ENCODE peak calls at places on chromosomes 4 and X, in six cellular contexts. V is CD4-positive, alpha-beta T cell; G is IMR-90; W is retinal pigment epithelial cell; D is astrocyte of the spinal cord; R is OCI-LY7. H is an unnamed sample.

GRCh38 chr4:61817071-61817470 is 616.9 kb downstream of the ADGRL3 start:
- DNase-seq in G (no peak), D (no peak), V (no peak), W (no peak), R (no peak), H (no peak)

GRCh38 chr4:153393397-153393796 is 48.9 kb downstream of the MND1 start:
- DNase-seq in V (no peak), G (peak), R (no peak), D (peak), W (peak), H (no peak)

GRCh38 chr4:142265536-142265935 is 580.6 kb downstream of the INPP4B start:
- DNase-seq in D (peak), G (peak), R (no peak), W (peak), V (no peak), H (no peak)

GRCh38 chr4:52606766-52607165 is 52.3 kb downstream of the USP46 start:
- DNase-seq in W (no peak), R (no peak), D (peak), V (no peak), G (peak), H (no peak)

GRCh38 chr4:98674404-98675173 is 16.2 kb upstream of the TSPAN5 start:
- DNase-seq in D (no peak), V (no peak), R (no peak), W (no peak), G (peak), H (no peak)

GRCh38 chr4:115866364-115866896 is 753.0 kb upstream of the NDST4 start:
- DNase-seq in W (no peak), D (no peak), V (no peak), G (no peak), R (no peak), H (no peak)

GRCh38 chr4:158769175-158769831 is 477 bp downstream of the FNIP2 start:
- DNase-seq in D (no peak), V (peak), R (no peak), W (no peak), G (no peak), H (peak)

GRCh38 chr4:139279723-139280620 is at the start of gene MGARP:
- DNase-seq in D (no peak), V (no peak), R (no peak), W (no peak), G (peak), H (no peak)

GRCh38 chr4:56863441-56864129 is 42.1 kb upstream of the SPINK2 start:
- DNase-seq in G (peak), R (no peak), V (no peak), W (no peak), D (no peak), H (no peak)

GRCh38 chrX:123846598-123847038 is 13.2 kb upstream of the XIAP start:
- DNase-seq in G (peak), W (no peak), D (peak), R (no peak), V (no peak), H (no peak)

GRCh38 chr4:52588771-52589591 is 70.1 kb downstream of the USP46 start:
- DNase-seq in R (no peak), G (peak), D (peak), V (no peak), W (no peak), H (no peak)

GRCh38 chrX:67613366-67613765 is 69.5 kb downstream of the AR start:
- DNase-seq in D (no peak), R (no peak), V (no peak), W (no peak), G (peak), H (no peak)

GRCh38 chr4:91734682-91735081 is 569.1 kb upstream of the GRID2 start:
- DNase-seq in G (no peak), W (no peak), R (no peak), V (no peak), D (no peak), H (no peak)

GRCh38 chrX:133215747-133216146 is 2.4 kb downstream of the TFDP3 start:
- DNase-seq in D (peak), W (no peak), R (peak), V (no peak), G (peak), H (peak)

GRCh38 chr4:54493862-54494261 is 163.9 kb upstream of the KIT start:
- DNase-seq in V (no peak), D (peak), R (no peak), G (peak), W (no peak), H (no peak)

GRCh38 chr4:79597266-79597665 is 189.2 kb upstream of the GK2 start:
- DNase-seq in D (peak), V (no peak), G (peak), W (no peak), R (no peak), H (no peak)

DNA sequence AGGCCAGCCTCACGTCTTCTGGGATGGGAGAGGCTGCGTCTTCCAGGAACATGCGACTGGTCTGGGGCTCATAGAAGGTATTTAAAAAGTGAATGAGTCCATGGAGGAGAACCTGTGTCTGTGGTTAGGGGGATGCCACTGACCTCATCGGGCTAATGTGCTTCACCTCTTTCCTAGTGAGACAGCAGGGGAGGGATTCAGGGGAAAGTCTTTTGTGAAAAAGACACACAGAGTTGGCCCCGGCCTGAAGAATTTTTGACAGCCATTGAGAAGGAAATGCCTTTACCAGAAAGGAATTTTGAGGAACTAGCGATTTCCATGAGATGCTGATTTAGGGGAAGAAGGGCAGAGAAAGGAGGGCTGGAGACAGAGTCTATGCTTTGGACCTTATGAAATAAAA is 11.0 kb upstream of the C4orf50 start:
- DNase-seq in D (no peak), G (no peak), R (no peak), W (no peak), V (no peak), H (no peak)
- TF ChIP-seq CTCF in D (no peak), G (no peak), R (no peak), W (no peak), V (no peak), H (no peak)

DNA sequence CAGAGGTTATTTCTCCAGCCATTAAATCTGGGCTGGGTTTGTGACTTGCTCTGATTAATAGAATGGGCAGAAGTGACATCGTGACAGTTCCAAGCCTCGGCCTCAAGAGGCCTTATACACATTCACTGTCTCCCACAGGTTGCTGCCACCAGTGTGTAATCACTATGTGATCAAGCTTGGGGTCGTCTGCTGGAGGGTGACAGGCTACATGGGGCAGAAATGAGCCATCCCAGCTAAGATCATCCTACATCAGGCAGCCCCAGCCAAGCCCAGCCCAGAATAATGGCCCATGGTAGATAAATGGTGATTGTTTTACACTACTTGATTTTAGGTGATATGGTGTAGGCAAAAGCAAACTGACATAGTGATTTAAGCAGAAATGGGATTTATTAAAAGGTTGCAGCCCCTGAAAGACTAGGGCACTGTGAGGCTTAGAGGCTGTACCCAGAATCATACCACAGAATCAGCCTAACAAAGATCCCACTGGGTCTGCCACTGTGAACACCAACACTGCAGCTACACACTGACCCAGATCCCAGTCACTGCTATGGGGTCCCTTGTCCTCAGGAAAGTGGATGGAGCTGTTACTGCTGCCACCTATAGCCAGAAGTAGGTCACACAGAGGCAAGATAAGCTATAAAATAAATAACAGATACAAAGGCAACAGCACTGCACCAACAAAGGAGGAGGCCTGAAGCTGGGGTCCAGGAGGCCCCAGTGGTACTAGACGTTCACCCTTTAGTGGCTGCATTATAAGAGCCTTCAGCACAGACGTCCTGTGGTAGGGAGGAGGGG is 159.6 kb upstream of the RBPJ start:
- DNase-seq in V (no peak), R (peak), D (no peak), G (no peak), W (no peak), H (no peak)
- TF ChIP-seq CTCF in V (no peak), R (peak), D (peak), G (peak), W (peak), H (no peak)

DNA sequence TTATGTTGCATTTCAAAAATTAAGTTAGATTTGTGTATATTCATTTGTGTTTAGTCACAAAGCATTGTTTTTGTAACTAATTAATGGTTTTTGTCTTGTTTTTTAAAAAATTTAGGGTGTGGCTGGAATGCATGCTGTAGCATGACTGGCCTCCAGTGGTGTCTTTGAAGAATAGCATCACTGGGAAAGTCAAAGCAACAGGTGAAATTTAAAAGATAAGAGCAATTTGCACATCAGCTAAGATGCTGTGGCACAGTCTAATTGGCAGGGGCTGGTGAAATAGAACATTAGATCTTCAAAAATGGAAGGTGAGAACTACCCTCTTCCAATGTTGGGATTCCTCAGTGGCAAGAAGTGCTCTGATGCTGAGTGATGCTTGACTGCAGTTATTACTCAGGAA is 45.3 kb downstream of the ANK2 start:
- DNase-seq in R (peak), D (peak), W (no peak), G (no peak), V (no peak), H (peak)
- TF ChIP-seq CTCF in R (peak), D (peak), W (peak), G (peak), V (no peak), H (peak)

GRCh38 chr4:162839814-162840213 is 326.9 kb downstream of the NAF1 start:
- DNase-seq in V (no peak), D (no peak), G (no peak), R (no peak), W (no peak), H (no peak)
- TF ChIP-seq CTCF in V (no peak), D (no peak), G (no peak), R (peak), W (peak), H (no peak)